ENCODE peak calls at places on chromosomes 7 and 10, in six cellular contexts. One of them, this sample, is unnamed.

GRCh38 chr10:566241-566885 is 123.1 kb downstream of the DIP2C start:
- DNase-seq in AG20443: no peak
- DNase-seq in stimulated activated CD8-positive, alpha-beta memory T cell treated with anti-CD3 and anti-CD28 coated beads, Interleukin-15, amount 100 ng/mL, for 24 hours: no peak
- DNase-seq in stimulated activated naive CD8-positive, alpha-beta T cell treated with anti-CD3 and anti-CD28 coated beads, Interleukin-15, amount 100 ng/mL, for 72 hours: no peak
- DNase-seq in neural progenitor cell: no peak
- DNase-seq in left ventricle myocardium inferior: no peak
- DNase-seq in this sample: no peak

GRCh38 chr10:119350529-119351001 is 143.2 kb downstream of the GRK5 start:
- DNase-seq in AG20443: peak
- DNase-seq in stimulated activated CD8-positive, alpha-beta memory T cell treated with anti-CD3 and anti-CD28 coated beads, Interleukin-15, amount 100 ng/mL, for 24 hours: no peak
- DNase-seq in stimulated activated naive CD8-positive, alpha-beta T cell treated with anti-CD3 and anti-CD28 coated beads, Interleukin-15, amount 100 ng/mL, for 72 hours: no peak
- DNase-seq in neural progenitor cell: no peak
- DNase-seq in left ventricle myocardium inferior: no peak
- DNase-seq in this sample: peak

GRCh38 chr7:152521420-152522337 is 85.9 kb upstream of the KMT2C start:
- DNase-seq in AG20443: no peak
- DNase-seq in stimulated activated CD8-positive, alpha-beta memory T cell treated with anti-CD3 and anti-CD28 coated beads, Interleukin-15, amount 100 ng/mL, for 24 hours: no peak
- DNase-seq in stimulated activated naive CD8-positive, alpha-beta T cell treated with anti-CD3 and anti-CD28 coated beads, Interleukin-15, amount 100 ng/mL, for 72 hours: no peak
- DNase-seq in neural progenitor cell: no peak
- DNase-seq in left ventricle myocardium inferior: no peak
- DNase-seq in this sample: no peak

GRCh38 chr10:15096661-15097010 is 519 bp upstream of the RPP38 start:
- DNase-seq in AG20443: no peak
- DNase-seq in stimulated activated CD8-positive, alpha-beta memory T cell treated with anti-CD3 and anti-CD28 coated beads, Interleukin-15, amount 100 ng/mL, for 24 hours: no peak
- DNase-seq in stimulated activated naive CD8-positive, alpha-beta T cell treated with anti-CD3 and anti-CD28 coated beads, Interleukin-15, amount 100 ng/mL, for 72 hours: no peak
- DNase-seq in neural progenitor cell: no peak
- DNase-seq in left ventricle myocardium inferior: no peak
- DNase-seq in this sample: no peak

GRCh38 chr10:12393831-12394230 is 44.5 kb downstream of the CAMK1D start:
- DNase-seq in AG20443: no peak
- DNase-seq in stimulated activated CD8-positive, alpha-beta memory T cell treated with anti-CD3 and anti-CD28 coated beads, Interleukin-15, amount 100 ng/mL, for 24 hours: no peak
- DNase-seq in stimulated activated naive CD8-positive, alpha-beta T cell treated with anti-CD3 and anti-CD28 coated beads, Interleukin-15, amount 100 ng/mL, for 72 hours: no peak
- DNase-seq in neural progenitor cell: no peak
- DNase-seq in left ventricle myocardium inferior: no peak
- DNase-seq in this sample: no peak

GRCh38 chr10:104274762-104275721 is 6.1 kb downstream of the GSTO2 start:
- DNase-seq in AG20443: peak
- DNase-seq in stimulated activated CD8-positive, alpha-beta memory T cell treated with anti-CD3 and anti-CD28 coated beads, Interleukin-15, amount 100 ng/mL, for 24 hours: peak
- DNase-seq in stimulated activated naive CD8-positive, alpha-beta T cell treated with anti-CD3 and anti-CD28 coated beads, Interleukin-15, amount 100 ng/mL, for 72 hours: peak
- DNase-seq in neural progenitor cell: peak
- DNase-seq in left ventricle myocardium inferior: no peak
- DNase-seq in this sample: peak

GRCh38 chr10:20879136-20879535 is 18.0 kb downstream of the NEBL start:
- DNase-seq in AG20443: no peak
- DNase-seq in stimulated activated CD8-positive, alpha-beta memory T cell treated with anti-CD3 and anti-CD28 coated beads, Interleukin-15, amount 100 ng/mL, for 24 hours: no peak
- DNase-seq in stimulated activated naive CD8-positive, alpha-beta T cell treated with anti-CD3 and anti-CD28 coated beads, Interleukin-15, amount 100 ng/mL, for 72 hours: no peak
- DNase-seq in neural progenitor cell: no peak
- DNase-seq in left ventricle myocardium inferior: no peak
- DNase-seq in this sample: no peak

GRCh38 chr10:79292789-79293746 is 54.2 kb upstream of the PPIF start:
- DNase-seq in AG20443: peak
- DNase-seq in stimulated activated CD8-positive, alpha-beta memory T cell treated with anti-CD3 and anti-CD28 coated beads, Interleukin-15, amount 100 ng/mL, for 24 hours: no peak
- DNase-seq in stimulated activated naive CD8-positive, alpha-beta T cell treated with anti-CD3 and anti-CD28 coated beads, Interleukin-15, amount 100 ng/mL, for 72 hours: peak
- DNase-seq in neural progenitor cell: peak
- DNase-seq in left ventricle myocardium inferior: no peak
- DNase-seq in this sample: no peak

GRCh38 chr10:42990721-42991441 is 86.0 kb upstream of the RET start:
- DNase-seq in AG20443: no peak
- DNase-seq in stimulated activated CD8-positive, alpha-beta memory T cell treated with anti-CD3 and anti-CD28 coated beads, Interleukin-15, amount 100 ng/mL, for 24 hours: no peak
- DNase-seq in stimulated activated naive CD8-positive, alpha-beta T cell treated with anti-CD3 and anti-CD28 coated beads, Interleukin-15, amount 100 ng/mL, for 72 hours: no peak
- DNase-seq in neural progenitor cell: no peak
- DNase-seq in left ventricle myocardium inferior: no peak
- DNase-seq in this sample: no peak

GRCh38 chr10:124319926-124320391 is 98.8 kb downstream of the OAT start:
- DNase-seq in AG20443: peak
- DNase-seq in stimulated activated CD8-positive, alpha-beta memory T cell treated with anti-CD3 and anti-CD28 coated beads, Interleukin-15, amount 100 ng/mL, for 24 hours: no peak
- DNase-seq in stimulated activated naive CD8-positive, alpha-beta T cell treated with anti-CD3 and anti-CD28 coated beads, Interleukin-15, amount 100 ng/mL, for 72 hours: no peak
- DNase-seq in neural progenitor cell: no peak
- DNase-seq in left ventricle myocardium inferior: no peak
- DNase-seq in this sample: peak

GRCh38 chr10:130477360-130477759 is 341.2 kb downstream of the GLRX3 start:
- DNase-seq in AG20443: no peak
- DNase-seq in stimulated activated CD8-positive, alpha-beta memory T cell treated with anti-CD3 and anti-CD28 coated beads, Interleukin-15, amount 100 ng/mL, for 24 hours: no peak
- DNase-seq in stimulated activated naive CD8-positive, alpha-beta T cell treated with anti-CD3 and anti-CD28 coated beads, Interleukin-15, amount 100 ng/mL, for 72 hours: no peak
- DNase-seq in neural progenitor cell: no peak
- DNase-seq in left ventricle myocardium inferior: no peak
- DNase-seq in this sample: no peak

GRCh38 chr7:1437155-1437880 is 22.0 kb downstream of the MICALL2 start:
- DNase-seq in AG20443: no peak
- DNase-seq in stimulated activated CD8-positive, alpha-beta memory T cell treated with anti-CD3 and anti-CD28 coated beads, Interleukin-15, amount 100 ng/mL, for 24 hours: no peak
- DNase-seq in stimulated activated naive CD8-positive, alpha-beta T cell treated with anti-CD3 and anti-CD28 coated beads, Interleukin-15, amount 100 ng/mL, for 72 hours: no peak
- DNase-seq in neural progenitor cell: no peak
- DNase-seq in left ventricle myocardium inferior: no peak
- DNase-seq in this sample: no peak

GRCh38 chr7:129308047-129308446 is 83.2 kb downstream of the AHCYL2 start:
- DNase-seq in AG20443: no peak
- DNase-seq in stimulated activated CD8-positive, alpha-beta memory T cell treated with anti-CD3 and anti-CD28 coated beads, Interleukin-15, amount 100 ng/mL, for 24 hours: no peak
- DNase-seq in stimulated activated naive CD8-positive, alpha-beta T cell treated with anti-CD3 and anti-CD28 coated beads, Interleukin-15, amount 100 ng/mL, for 72 hours: no peak
- DNase-seq in neural progenitor cell: no peak
- DNase-seq in left ventricle myocardium inferior: peak
- DNase-seq in this sample: peak

GRCh38 chr10:44979281-44980181 is 922 bp upstream of the DEPP1 start:
- DNase-seq in AG20443: no peak
- DNase-seq in stimulated activated CD8-positive, alpha-beta memory T cell treated with anti-CD3 and anti-CD28 coated beads, Interleukin-15, amount 100 ng/mL, for 24 hours: no peak
- DNase-seq in stimulated activated naive CD8-positive, alpha-beta T cell treated with anti-CD3 and anti-CD28 coated beads, Interleukin-15, amount 100 ng/mL, for 72 hours: no peak
- DNase-seq in neural progenitor cell: no peak
- DNase-seq in left ventricle myocardium inferior: no peak
- DNase-seq in this sample: no peak

GRCh38 chr10:82288461-82288881 is 413.5 kb downstream of the NRG3 start:
- DNase-seq in AG20443: no peak
- DNase-seq in stimulated activated CD8-positive, alpha-beta memory T cell treated with anti-CD3 and anti-CD28 coated beads, Interleukin-15, amount 100 ng/mL, for 24 hours: no peak
- DNase-seq in stimulated activated naive CD8-positive, alpha-beta T cell treated with anti-CD3 and anti-CD28 coated beads, Interleukin-15, amount 100 ng/mL, for 72 hours: no peak
- DNase-seq in neural progenitor cell: no peak
- DNase-seq in left ventricle myocardium inferior: no peak
- DNase-seq in this sample: peak

GRCh38 chr10:131802991-131803390 is 97.8 kb upstream of the PPP2R2D start:
- DNase-seq in AG20443: no peak
- DNase-seq in stimulated activated CD8-positive, alpha-beta memory T cell treated with anti-CD3 and anti-CD28 coated beads, Interleukin-15, amount 100 ng/mL, for 24 hours: no peak
- DNase-seq in stimulated activated naive CD8-positive, alpha-beta T cell treated with anti-CD3 and anti-CD28 coated beads, Interleukin-15, amount 100 ng/mL, for 72 hours: no peak
- DNase-seq in neural progenitor cell: peak
- DNase-seq in left ventricle myocardium inferior: no peak
- DNase-seq in this sample: no peak

GRCh38 chr7:81333536-81333935 is 414.7 kb upstream of the SEMA3C start:
- DNase-seq in AG20443: no peak
- DNase-seq in stimulated activated CD8-positive, alpha-beta memory T cell treated with anti-CD3 and anti-CD28 coated beads, Interleukin-15, amount 100 ng/mL, for 24 hours: no peak
- DNase-seq in stimulated activated naive CD8-positive, alpha-beta T cell treated with anti-CD3 and anti-CD28 coated beads, Interleukin-15, amount 100 ng/mL, for 72 hours: no peak
- DNase-seq in neural progenitor cell: no peak
- DNase-seq in left ventricle myocardium inferior: no peak
- DNase-seq in this sample: no peak

GRCh38 chr10:47195274-47195885 is 104.6 kb upstream of the GDF10 start:
- DNase-seq in AG20443: no peak
- DNase-seq in stimulated activated CD8-positive, alpha-beta memory T cell treated with anti-CD3 and anti-CD28 coated beads, Interleukin-15, amount 100 ng/mL, for 24 hours: no peak
- DNase-seq in stimulated activated naive CD8-positive, alpha-beta T cell treated with anti-CD3 and anti-CD28 coated beads, Interleukin-15, amount 100 ng/mL, for 72 hours: no peak
- DNase-seq in neural progenitor cell: no peak
- DNase-seq in left ventricle myocardium inferior: no peak
- DNase-seq in this sample: no peak

GRCh38 chr10:128211064-128211504 is 84.9 kb upstream of the MKI67 start:
- DNase-seq in AG20443: no peak
- DNase-seq in stimulated activated CD8-positive, alpha-beta memory T cell treated with anti-CD3 and anti-CD28 coated beads, Interleukin-15, amount 100 ng/mL, for 24 hours: no peak
- DNase-seq in stimulated activated naive CD8-positive, alpha-beta T cell treated with anti-CD3 and anti-CD28 coated beads, Interleukin-15, amount 100 ng/mL, for 72 hours: no peak
- DNase-seq in neural progenitor cell: no peak
- DNase-seq in left ventricle myocardium inferior: no peak
- DNase-seq in this sample: no peak

GRCh38 chr10:112333452-112333851 is 40.5 kb upstream of the ACSL5 start:
- DNase-seq in AG20443: no peak
- DNase-seq in stimulated activated CD8-positive, alpha-beta memory T cell treated with anti-CD3 and anti-CD28 coated beads, Interleukin-15, amount 100 ng/mL, for 24 hours: no peak
- DNase-seq in stimulated activated naive CD8-positive, alpha-beta T cell treated with anti-CD3 and anti-CD28 coated beads, Interleukin-15, amount 100 ng/mL, for 72 hours: no peak
- DNase-seq in neural progenitor cell: no peak
- DNase-seq in left ventricle myocardium inferior: no peak
- DNase-seq in this sample: no peak

GRCh38 chr7:77360969-77361368 is 55.2 kb downstream of the GSAP start:
- DNase-seq in AG20443: no peak
- DNase-seq in stimulated activated CD8-positive, alpha-beta memory T cell treated with anti-CD3 and anti-CD28 coated beads, Interleukin-15, amount 100 ng/mL, for 24 hours: no peak
- DNase-seq in stimulated activated naive CD8-positive, alpha-beta T cell treated with anti-CD3 and anti-CD28 coated beads, Interleukin-15, amount 100 ng/mL, for 72 hours: no peak
- DNase-seq in neural progenitor cell: no peak
- DNase-seq in left ventricle myocardium inferior: no peak
- DNase-seq in this sample: no peak

GRCh38 chr10:119328222-119328621 is 120.9 kb downstream of the GRK5 start:
- DNase-seq in AG20443: no peak
- DNase-seq in stimulated activated CD8-positive, alpha-beta memory T cell treated with anti-CD3 and anti-CD28 coated beads, Interleukin-15, amount 100 ng/mL, for 24 hours: no peak
- DNase-seq in stimulated activated naive CD8-positive, alpha-beta T cell treated with anti-CD3 and anti-CD28 coated beads, Interleukin-15, amount 100 ng/mL, for 72 hours: no peak
- DNase-seq in neural progenitor cell: no peak
- DNase-seq in left ventricle myocardium inferior: no peak
- DNase-seq in this sample: no peak

GRCh38 chr10:75971402-75972211 is 540.2 kb downstream of the LRMDA start:
- DNase-seq in AG20443: peak
- DNase-seq in stimulated activated CD8-positive, alpha-beta memory T cell treated with anti-CD3 and anti-CD28 coated beads, Interleukin-15, amount 100 ng/mL, for 24 hours: no peak
- DNase-seq in stimulated activated naive CD8-positive, alpha-beta T cell treated with anti-CD3 and anti-CD28 coated beads, Interleukin-15, amount 100 ng/mL, for 72 hours: no peak
- DNase-seq in neural progenitor cell: no peak
- DNase-seq in left ventricle myocardium inferior: no peak
- DNase-seq in this sample: peak

GRCh38 chr10:104351067-104351681 is 2.5 kb upstream of the CFAP58 start:
- DNase-seq in AG20443: peak
- DNase-seq in stimulated activated CD8-positive, alpha-beta memory T cell treated with anti-CD3 and anti-CD28 coated beads, Interleukin-15, amount 100 ng/mL, for 24 hours: no peak
- DNase-seq in stimulated activated naive CD8-positive, alpha-beta T cell treated with anti-CD3 and anti-CD28 coated beads, Interleukin-15, amount 100 ng/mL, for 72 hours: no peak
- DNase-seq in neural progenitor cell: no peak
- DNase-seq in left ventricle myocardium inferior: no peak
- DNase-seq in this sample: peak

GRCh38 chr7:149284343-149284742 is 22.3 kb downstream of the ZNF783 start:
- DNase-seq in AG20443: no peak
- DNase-seq in stimulated activated CD8-positive, alpha-beta memory T cell treated with anti-CD3 and anti-CD28 coated beads, Interleukin-15, amount 100 ng/mL, for 24 hours: no peak
- DNase-seq in stimulated activated naive CD8-positive, alpha-beta T cell treated with anti-CD3 and anti-CD28 coated beads, Interleukin-15, amount 100 ng/mL, for 72 hours: peak
- DNase-seq in neural progenitor cell: no peak
- DNase-seq in left ventricle myocardium inferior: no peak
- DNase-seq in this sample: no peak

GRCh38 chr10:22932626-22933370 is 4.9 kb downstream of the ARMC3 start:
- DNase-seq in AG20443: peak
- DNase-seq in stimulated activated CD8-positive, alpha-beta memory T cell treated with anti-CD3 and anti-CD28 coated beads, Interleukin-15, amount 100 ng/mL, for 24 hours: no peak
- DNase-seq in stimulated activated naive CD8-positive, alpha-beta T cell treated with anti-CD3 and anti-CD28 coated beads, Interleukin-15, amount 100 ng/mL, for 72 hours: no peak
- DNase-seq in neural progenitor cell: no peak
- DNase-seq in left ventricle myocardium inferior: no peak
- DNase-seq in this sample: no peak